ENCODE peak calls at places on chromosome 2, in eight cellular contexts. One of them, this sample, is unnamed.

GRCh38 chr2:63851912-63852311 is 10.2 kb downstream of the UGP2 start:
- DNase-seq in activated naive CD4-positive, alpha-beta T cell treated with anti-CD3 and anti-CD28 coated beads for 36 hours: no peak
- DNase-seq in AG10803: no peak
- DNase-seq in islet precursor cell: no peak
- DNase-seq in NCI-H1436: no peak
- DNase-seq in KG1: no peak
- DNase-seq in mesenchymal stem cell: no peak
- DNase-seq in A673: peak
- DNase-seq in this sample: no peak

GRCh38 chr2:56191617-56192016 is 7.8 kb downstream of the CCDC85A start:
- DNase-seq in islet precursor cell: peak
- DNase-seq in A673: peak
- DNase-seq in mesenchymal stem cell: peak
- DNase-seq in KG1: no peak
- DNase-seq in NCI-H1436: peak
- DNase-seq in AG10803: peak
- DNase-seq in activated naive CD4-positive, alpha-beta T cell treated with anti-CD3 and anti-CD28 coated beads for 36 hours: no peak
- DNase-seq in this sample: no peak

GRCh38 chr2:1814616-1815015 is 70.3 kb upstream of the PXDN start:
- DNase-seq in KG1: no peak
- DNase-seq in islet precursor cell: no peak
- DNase-seq in NCI-H1436: no peak
- DNase-seq in activated naive CD4-positive, alpha-beta T cell treated with anti-CD3 and anti-CD28 coated beads for 36 hours: no peak
- DNase-seq in A673: no peak
- DNase-seq in mesenchymal stem cell: no peak
- DNase-seq in AG10803: no peak
- DNase-seq in this sample: no peak

GRCh38 chr2:209391776-209392401 is 32.0 kb upstream of the MAP2 start:
- DNase-seq in KG1: no peak
- DNase-seq in NCI-H1436: no peak
- DNase-seq in AG10803: peak
- DNase-seq in islet precursor cell: no peak
- DNase-seq in activated naive CD4-positive, alpha-beta T cell treated with anti-CD3 and anti-CD28 coated beads for 36 hours: no peak
- DNase-seq in A673: no peak
- DNase-seq in mesenchymal stem cell: no peak
- DNase-seq in this sample: no peak

GRCh38 chr2:31414601-31415241 is at the start of gene XDH:
- DNase-seq in A673: no peak
- DNase-seq in NCI-H1436: no peak
- DNase-seq in KG1: no peak
- DNase-seq in mesenchymal stem cell: no peak
- DNase-seq in islet precursor cell: no peak
- DNase-seq in activated naive CD4-positive, alpha-beta T cell treated with anti-CD3 and anti-CD28 coated beads for 36 hours: no peak
- DNase-seq in AG10803: no peak
- DNase-seq in this sample: no peak

GRCh38 chr2:101307503-101307902 is 998 bp downstream of the RNF149 start:
- DNase-seq in mesenchymal stem cell: no peak
- DNase-seq in NCI-H1436: no peak
- DNase-seq in A673: no peak
- DNase-seq in islet precursor cell: no peak
- DNase-seq in KG1: no peak
- DNase-seq in AG10803: no peak
- DNase-seq in activated naive CD4-positive, alpha-beta T cell treated with anti-CD3 and anti-CD28 coated beads for 36 hours: peak
- DNase-seq in this sample: no peak

GRCh38 chr2:186883666-186884065 is 34.7 kb upstream of the ZSWIM2 start:
- DNase-seq in AG10803: no peak
- DNase-seq in NCI-H1436: no peak
- DNase-seq in islet precursor cell: no peak
- DNase-seq in A673: no peak
- DNase-seq in activated naive CD4-positive, alpha-beta T cell treated with anti-CD3 and anti-CD28 coated beads for 36 hours: no peak
- DNase-seq in KG1: no peak
- DNase-seq in mesenchymal stem cell: peak
- DNase-seq in this sample: no peak

GRCh38 chr2:18436408-18437077 is 123.9 kb downstream of the RDH14 start:
- DNase-seq in activated naive CD4-positive, alpha-beta T cell treated with anti-CD3 and anti-CD28 coated beads for 36 hours: no peak
- DNase-seq in A673: peak
- DNase-seq in KG1: no peak
- DNase-seq in islet precursor cell: no peak
- DNase-seq in AG10803: peak
- DNase-seq in mesenchymal stem cell: peak
- DNase-seq in NCI-H1436: no peak
- DNase-seq in this sample: no peak

GRCh38 chr2:36352024-36352398 is 3.6 kb upstream of the CRIM1 start:
- DNase-seq in activated naive CD4-positive, alpha-beta T cell treated with anti-CD3 and anti-CD28 coated beads for 36 hours: peak
- DNase-seq in NCI-H1436: peak
- DNase-seq in islet precursor cell: no peak
- DNase-seq in AG10803: peak
- DNase-seq in KG1: no peak
- DNase-seq in mesenchymal stem cell: peak
- DNase-seq in A673: peak
- DNase-seq in this sample: peak

GRCh38 chr2:64268330-64268729 is 124.1 kb upstream of the PELI1 start:
- DNase-seq in activated naive CD4-positive, alpha-beta T cell treated with anti-CD3 and anti-CD28 coated beads for 36 hours: no peak
- DNase-seq in NCI-H1436: no peak
- DNase-seq in A673: no peak
- DNase-seq in mesenchymal stem cell: no peak
- DNase-seq in AG10803: no peak
- DNase-seq in islet precursor cell: no peak
- DNase-seq in KG1: no peak
- DNase-seq in this sample: no peak

GRCh38 chr2:26326514-26326913 is 19.4 kb upstream of the SELENOI start:
- DNase-seq in KG1: no peak
- DNase-seq in NCI-H1436: no peak
- DNase-seq in AG10803: no peak
- DNase-seq in A673: no peak
- DNase-seq in islet precursor cell: no peak
- DNase-seq in activated naive CD4-positive, alpha-beta T cell treated with anti-CD3 and anti-CD28 coated beads for 36 hours: no peak
- DNase-seq in mesenchymal stem cell: no peak
- DNase-seq in this sample: no peak

GRCh38 chr2:201932511-201932910 is 101.1 kb upstream of the FZD7 start:
- DNase-seq in AG10803: peak
- DNase-seq in KG1: no peak
- DNase-seq in NCI-H1436: no peak
- DNase-seq in activated naive CD4-positive, alpha-beta T cell treated with anti-CD3 and anti-CD28 coated beads for 36 hours: no peak
- DNase-seq in islet precursor cell: no peak
- DNase-seq in A673: peak
- DNase-seq in mesenchymal stem cell: no peak
- DNase-seq in this sample: no peak

GRCh38 chr2:186349508-186349907 is 136.6 kb upstream of the ZC3H15 start:
- DNase-seq in NCI-H1436: no peak
- DNase-seq in A673: peak
- DNase-seq in islet precursor cell: no peak
- DNase-seq in AG10803: peak
- DNase-seq in mesenchymal stem cell: peak
- DNase-seq in KG1: peak
- DNase-seq in activated naive CD4-positive, alpha-beta T cell treated with anti-CD3 and anti-CD28 coated beads for 36 hours: no peak
- DNase-seq in this sample: no peak

GRCh38 chr2:114642371-114642770 is 199.9 kb downstream of the DPP10 start:
- DNase-seq in mesenchymal stem cell: no peak
- DNase-seq in islet precursor cell: peak
- DNase-seq in KG1: no peak
- DNase-seq in NCI-H1436: no peak
- DNase-seq in AG10803: no peak
- DNase-seq in activated naive CD4-positive, alpha-beta T cell treated with anti-CD3 and anti-CD28 coated beads for 36 hours: no peak
- DNase-seq in A673: no peak
- DNase-seq in this sample: no peak

GRCh38 chr2:120576509-120577474 is 158.9 kb upstream of the GLI2 start:
- DNase-seq in A673: peak
- DNase-seq in islet precursor cell: no peak
- DNase-seq in NCI-H1436: no peak
- DNase-seq in AG10803: peak
- DNase-seq in mesenchymal stem cell: no peak
- DNase-seq in activated naive CD4-positive, alpha-beta T cell treated with anti-CD3 and anti-CD28 coated beads for 36 hours: no peak
- DNase-seq in KG1: no peak
- DNase-seq in this sample: no peak

GRCh38 chr2:85712261-85712660 is 18.1 kb downstream of the GNLY start:
- DNase-seq in mesenchymal stem cell: no peak
- DNase-seq in AG10803: no peak
- DNase-seq in islet precursor cell: peak
- DNase-seq in activated naive CD4-positive, alpha-beta T cell treated with anti-CD3 and anti-CD28 coated beads for 36 hours: no peak
- DNase-seq in KG1: no peak
- DNase-seq in A673: no peak
- DNase-seq in NCI-H1436: no peak
- DNase-seq in this sample: no peak

GRCh38 chr2:96882906-96883305 is 13.0 kb upstream of the SEMA4C start:
- DNase-seq in activated naive CD4-positive, alpha-beta T cell treated with anti-CD3 and anti-CD28 coated beads for 36 hours: no peak
- DNase-seq in mesenchymal stem cell: no peak
- DNase-seq in A673: no peak
- DNase-seq in islet precursor cell: no peak
- DNase-seq in NCI-H1436: no peak
- DNase-seq in AG10803: no peak
- DNase-seq in KG1: no peak
- DNase-seq in this sample: no peak

GRCh38 chr2:181685150-181685688 is 4.9 kb upstream of the NEUROD1 start:
- DNase-seq in mesenchymal stem cell: no peak
- DNase-seq in NCI-H1436: no peak
- DNase-seq in KG1: no peak
- DNase-seq in AG10803: peak
- DNase-seq in A673: no peak
- DNase-seq in islet precursor cell: peak
- DNase-seq in activated naive CD4-positive, alpha-beta T cell treated with anti-CD3 and anti-CD28 coated beads for 36 hours: no peak
- DNase-seq in this sample: no peak

GRCh38 chr2:112031916-112032582 is 23.0 kb upstream of the TMEM87B start:
- DNase-seq in islet precursor cell: no peak
- DNase-seq in A673: peak
- DNase-seq in KG1: no peak
- DNase-seq in NCI-H1436: peak
- DNase-seq in mesenchymal stem cell: peak
- DNase-seq in AG10803: peak
- DNase-seq in activated naive CD4-positive, alpha-beta T cell treated with anti-CD3 and anti-CD28 coated beads for 36 hours: no peak
- DNase-seq in this sample: no peak

GRCh38 chr2:121088251-121089004 is 196.6 kb downstream of the TFCP2L1 start:
- DNase-seq in NCI-H1436: no peak
- DNase-seq in KG1: no peak
- DNase-seq in AG10803: peak
- DNase-seq in activated naive CD4-positive, alpha-beta T cell treated with anti-CD3 and anti-CD28 coated beads for 36 hours: no peak
- DNase-seq in A673: no peak
- DNase-seq in islet precursor cell: no peak
- DNase-seq in mesenchymal stem cell: no peak
- DNase-seq in this sample: no peak

GRCh38 chr2:128772671-128773070 is 454.0 kb upstream of the HS6ST1 start:
- DNase-seq in NCI-H1436: no peak
- DNase-seq in A673: no peak
- DNase-seq in activated naive CD4-positive, alpha-beta T cell treated with anti-CD3 and anti-CD28 coated beads for 36 hours: no peak
- DNase-seq in mesenchymal stem cell: no peak
- DNase-seq in AG10803: no peak
- DNase-seq in KG1: no peak
- DNase-seq in islet precursor cell: no peak
- DNase-seq in this sample: no peak

This sample was measured in activated CD8-positive, alpha-beta T cell treated with anti-CD3 and anti-CD28 coated beads, Interleukin-2, amount 10 ng/mL, durations not matched to agents 7 days and 5 days.